ENCODE peak calls at places on chromosome 7, in six cellular contexts. Y is CD8-positive, alpha-beta T cell; P is esophagus squamous epithelium; E is GM23338; F is stomach; V is fibroblast of lung. Z is an unnamed sample.

GRCh38 chr7:70696139-70696782 is 435.7 kb upstream of the GALNT17 start:
- DNase-seq in Y (no peak), P (no peak), E (no peak), F (no peak), V (peak; percentile 56), Z (no peak)

GRCh38 chr7:27155816-27156507 is 513 bp downstream of the HOXA7 start:
- DNase-seq in Y (no peak), P (no peak), E (peak; percentile 54), F (peak; percentile 24), V (peak; percentile 29), Z (no peak)

GRCh38 chr7:132882714-132883428 is 199.0 kb downstream of the CHCHD3 start:
- DNase-seq in Y (no peak), P (no peak), E (no peak), F (no peak), V (no peak), Z (no peak)

GRCh38 chr7:45888993-45889366 is 692 bp downstream of the IGFBP1 start:
- DNase-seq in Y (no peak), P (no peak), E (peak; percentile 45), F (no peak), V (no peak), Z (no peak)

GRCh38 chr7:30164567-30164966 is 29.8 kb downstream of the MTURN start:
- DNase-seq in Y (no peak), P (no peak), E (peak; percentile 87), F (no peak), V (peak; percentile 77), Z (no peak)

GRCh38 chr7:5701085-5701914 is 80.2 kb downstream of the RNF216 start:
- DNase-seq in Y (no peak), P (no peak), E (no peak), F (no peak), V (no peak), Z (no peak)

GRCh38 chr7:17009007-17009719 is 127.4 kb upstream of the AGR3 start:
- DNase-seq in Y (no peak), P (no peak), E (peak; percentile 57), F (no peak), V (peak; percentile 62), Z (no peak)

GRCh38 chr7:151847681-151848081 is 29.2 kb downstream of the PRKAG2 start:
- DNase-seq in Y (no peak), P (no peak), E (no peak), F (no peak), V (no peak), Z (no peak)

GRCh38 chr7:156963472-156963871 is 14.0 kb downstream of the NOM1 start:
- DNase-seq in Y (no peak), P (no peak), E (no peak), F (no peak), V (no peak), Z (no peak)

GRCh38 chr7:128217030-128217805 is 23.9 kb upstream of the LEP start:
- DNase-seq in Y (no peak), P (no peak), E (peak; percentile 61), F (no peak), V (peak; percentile 91), Z (peak; percentile 34)

GRCh38 chr7:104946338-104946737 is 67.7 kb upstream of the KMT2E start:
- DNase-seq in Y (no peak), P (no peak), E (no peak), F (no peak), V (no peak), Z (no peak)

GRCh38 chr7:75628055-75628454 is 110.7 kb downstream of the HIP1 start:
- DNase-seq in Y (no peak), P (no peak), E (no peak), F (no peak), V (no peak), Z (no peak)

GRCh38 chr7:94907420-94908203 is at the start of gene PPP1R9A:
- DNase-seq in Y (no peak), P (no peak), E (peak; percentile 81), F (peak; percentile 58), V (peak; percentile 17), Z (no peak)

GRCh38 chr7:121530251-121531174 is 134.4 kb upstream of the FAM3C start:
- DNase-seq in Y (peak; percentile 23), P (no peak), E (no peak), F (peak; percentile 26), V (peak; percentile 83), Z (peak; percentile 78)

GRCh38 chr7:131097662-131098376 is 229.9 kb upstream of the MKLN1 start:
- DNase-seq in Y (no peak), P (no peak), E (no peak), F (no peak), V (no peak), Z (no peak)

GRCh38 chr7:137933270-137934017 is 68.4 kb downstream of the CREB3L2 start:
- DNase-seq in Y (no peak), P (no peak), E (no peak), F (no peak), V (peak; percentile 73), Z (no peak)

GRCh38 chr7:157674715-157675426 is 338.1 kb downstream of the DNAJB6 start:
- DNase-seq in Y (no peak), P (no peak), E (no peak), F (peak; percentile 18), V (no peak), Z (no peak)

GRCh38 chr7:11235491-11235890 is 261.8 kb downstream of the PHF14 start:
- DNase-seq in Y (no peak), P (no peak), E (peak; percentile 12), F (no peak), V (no peak), Z (no peak)

GRCh38 chr7:132720835-132721234 is 144.6 kb upstream of the PLXNA4 start:
- DNase-seq in Y (no peak), P (no peak), E (no peak), F (no peak), V (no peak), Z (no peak)

GRCh38 chr7:218316-218715 is 25.9 kb downstream of the FAM20C start:
- DNase-seq in Y (no peak), P (no peak), E (no peak), F (no peak), V (no peak), Z (no peak)

GRCh38 chr7:66800591-66800990 is 60.1 kb downstream of the RABGEF1 start:
- DNase-seq in Y (no peak), P (no peak), E (no peak), F (no peak), V (no peak), Z (no peak)

GRCh38 chr7:150420242-150420641 is 30.2 kb upstream of the GIMAP8 start:
- DNase-seq in Y (no peak), P (no peak), E (no peak), F (no peak), V (no peak), Z (no peak)

GRCh38 chr7:150417239-150417638 is 33.2 kb upstream of the GIMAP8 start:
- DNase-seq in Y (no peak), P (no peak), E (no peak), F (no peak), V (no peak), Z (no peak)

GRCh38 chr7:150415161-150416160 is 35.0 kb upstream of the GIMAP8 start:
- DNase-seq in Y (no peak), P (no peak), E (no peak), F (no peak), V (no peak), Z (no peak)

GRCh38 chr7:150420987-150421674 is 29.3 kb upstream of the GIMAP8 start:
- DNase-seq in Y (peak; percentile 81), P (no peak), E (peak; percentile 94), F (peak; percentile 90), V (peak; percentile 70), Z (no peak)

DNA sequence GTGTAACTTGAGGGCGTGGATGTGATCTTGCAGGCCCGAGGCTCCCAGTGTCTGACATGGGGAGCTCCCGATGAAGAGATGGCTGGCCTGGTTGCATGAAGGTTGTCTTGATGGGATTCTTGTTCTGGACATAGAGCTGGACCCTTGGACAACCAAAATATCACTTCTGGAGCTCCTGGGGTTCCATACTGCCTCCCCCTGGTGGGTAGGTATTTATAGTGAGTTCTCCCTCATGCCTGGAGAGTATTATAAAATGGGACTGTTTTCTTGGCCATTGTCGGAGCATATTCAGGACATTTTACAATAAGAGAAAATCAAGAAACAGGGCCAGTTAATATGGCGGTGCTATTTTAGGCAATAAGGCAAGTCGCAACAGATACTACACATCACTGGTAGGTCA is 32.6 kb upstream of the GIMAP8 start:
- DNase-seq in Y (no peak), P (no peak), E (no peak), F (no peak), V (no peak), Z (no peak)
- TF ChIP-seq CTCF in Y (no peak), P (no peak), E (peak; percentile 56), F (no peak), V (no peak), Z (no peak)

GRCh38 chr7:106613279-106613678 is 47.7 kb downstream of the CCDC71L start:
- DNase-seq in Y (no peak), P (no peak), E (no peak), F (no peak), V (no peak), Z (no peak)
- H3K27me3 ChIP-seq in Y (no peaks in the 10 kb centered on the region), P (no peaks in the 10 kb centered on the region), E (no peaks in the 10 kb centered on the region), F (no peaks in the 10 kb centered on the region), V (no peaks in the 10 kb centered on the region), Z (no peaks in the 10 kb centered on the region)

GRCh38 chr7:158743219-158743618 is 38.6 kb upstream of the NCAPG2 start:
- DNase-seq in Y (no peak), P (no peak), E (peak; percentile 73), F (no peak), V (no peak), Z (no peak)

GRCh38 chr7:158742065-158742821 is 37.6 kb upstream of the NCAPG2 start:
- DNase-seq in Y (no peak), P (no peak), E (no peak), F (no peak), V (no peak), Z (no peak)

GRCh38 chr7:158740013-158740656 is 35.5 kb upstream of the NCAPG2 start:
- DNase-seq in Y (no peak), P (no peak), E (no peak), F (peak; percentile 27), V (peak; percentile 96), Z (no peak)

GRCh38 chr7:158740657-158741293 is 36.2 kb upstream of the NCAPG2 start:
- DNase-seq in Y (no peak), P (no peak), E (no peak), F (no peak), V (peak; percentile 91), Z (no peak)

GRCh38 chr7:158741294-158741666 is 36.7 kb upstream of the NCAPG2 start:
- DNase-seq in Y (no peak), P (no peak), E (no peak), F (no peak), V (no peak), Z (no peak)
- H3K36me3 ChIP-seq in Y (peaks cover 65% of the 10 kb centered on the region), P (peaks cover 19% of the 10 kb centered on the region), E (peaks cover 8% of the 10 kb centered on the region), F (peaks cover 100% of the 10 kb centered on the region), V (peaks cover 20% of the 10 kb centered on the region), Z (peaks cover 35% of the 10 kb centered on the region)

GRCh38 chr7:79281406-79281805 is 172.1 kb downstream of the MAGI2 start:
- DNase-seq in Y (no peak), P (no peak), E (no peak), F (no peak), V (peak; percentile 41), Z (no peak)

GRCh38 chr7:79286181-79286580 is 167.3 kb downstream of the MAGI2 start:
- DNase-seq in Y (no peak), P (no peak), E (no peak), F (no peak), V (no peak), Z (no peak)

GRCh38 chr7:79282882-79283602 is 170.4 kb downstream of the MAGI2 start:
- DNase-seq in Y (no peak), P (no peak), E (no peak), F (no peak), V (peak; percentile 94), Z (peak; percentile 63)

GRCh38 chr7:79284226-79284625 is 169.2 kb downstream of the MAGI2 start:
- DNase-seq in Y (no peak), P (no peak), E (no peak), F (no peak), V (peak; percentile 26), Z (no peak)

GRCh38 chr7:79282051-79282694 is 171.3 kb downstream of the MAGI2 start:
- DNase-seq in Y (no peak), P (no peak), E (peak; percentile 53), F (no peak), V (peak; percentile 86), Z (peak; percentile 66)
- TF ChIP-seq CTCF in Y (no peak), P (no peak), E (peak; percentile 47), F (peak; percentile 10), V (peak; percentile 55), Z (peak; percentile 54)